ENCODE peak calls at places on chromosomes 3 and 15, in ten cellular contexts. L is RWPE2, E is tibial artery, O is fibroblast of lung, H is SK-N-SH, C is A549, B is heart left ventricle, F is body of pancreas, M is spleen, K is colonic mucosa. N is an unnamed sample.

GRCh38 chr3:72972706-72973030 is 23.9 kb upstream of the PPP4R2 start:
- DNase-seq in L (no peak), E (no peak), O (no peak), H (no peak), C (no peak), B (no peak), F (no peak), M (no peak), K (no peak), N (no peak)

GRCh38 chr3:110518031-110518430 is 553.6 kb upstream of the NECTIN3 start:
- DNase-seq in L (no peak), E (no peak), O (no peak), H (no peak), C (no peak), B (no peak), F (no peak), M (no peak), K (no peak), N (no peak)

GRCh38 chr3:188244395-188244861 is 90.5 kb downstream of the LPP start:
- DNase-seq in L (no peak), E (no peak), O (no peak), H (no peak), C (peak), B (no peak), F (no peak), M (no peak), K (no peak), N (no peak)

GRCh38 chr15:80031841-80032240 is 27.6 kb upstream of the ZFAND6 start:
- DNase-seq in L (no peak), E (no peak), O (no peak), H (no peak), C (no peak), B (peak), F (no peak), M (no peak), K (peak), N (no peak)

GRCh38 chr15:101652783-101653430 is 726 bp upstream of the TM2D3 start:
- DNase-seq in L (no peak), E (no peak), O (no peak), H (no peak), C (no peak), B (peak), F (no peak), M (peak), K (no peak), N (no peak)

GRCh38 chr15:79640206-79640605 is 208.1 kb downstream of the MINAR1 start:
- DNase-seq in L (peak), E (no peak), O (peak), H (no peak), C (peak), B (peak), F (peak), M (no peak), K (no peak), N (no peak)

GRCh38 chr3:124599147-124599765 is 131.0 kb upstream of the UMPS start:
- DNase-seq in L (no peak), E (no peak), O (no peak), H (no peak), C (no peak), B (no peak), F (no peak), M (no peak), K (no peak), N (no peak)

GRCh38 chr3:141405025-141405424 is 36.7 kb downstream of the ZBTB38 start:
- DNase-seq in L (no peak), E (no peak), O (peak), H (no peak), C (no peak), B (no peak), F (no peak), M (no peak), K (no peak), N (no peak)

GRCh38 chr3:174859109-174859735 is at the start of gene NAALADL2:
- DNase-seq in L (no peak), E (no peak), O (no peak), H (no peak), C (no peak), B (no peak), F (peak), M (no peak), K (peak), N (no peak)

GRCh38 chr3:195870442-195870841 is 37.9 kb downstream of the TNK2 start:
- DNase-seq in L (peak), E (no peak), O (no peak), H (no peak), C (peak), B (no peak), F (no peak), M (no peak), K (no peak), N (no peak)

GRCh38 chr3:190626951-190627620 is 113.2 kb downstream of the IL1RAP start:
- DNase-seq in L (no peak), E (no peak), O (no peak), H (no peak), C (no peak), B (no peak), F (no peak), M (no peak), K (no peak), N (no peak)

GRCh38 chr3:45215466-45215865 is 10.6 kb downstream of the TMEM158 start:
- DNase-seq in L (no peak), E (no peak), O (no peak), H (no peak), C (no peak), B (no peak), F (no peak), M (no peak), K (no peak), N (no peak)

GRCh38 chr3:50239649-50240048 is 3.6 kb downstream of the GNAI2 start:
- DNase-seq in L (no peak), E (no peak), O (no peak), H (no peak), C (no peak), B (no peak), F (no peak), M (no peak), K (no peak), N (no peak)

GRCh38 chr3:20905210-20905805 is 719.3 kb upstream of the SGO1 start:
- DNase-seq in L (no peak), E (no peak), O (no peak), H (no peak), C (no peak), B (no peak), F (no peak), M (no peak), K (no peak), N (no peak)

GRCh38 chr15:29821416-29822099 is 710 bp downstream of the TJP1 start:
- DNase-seq in L (peak), E (peak), O (peak), H (peak), C (peak), B (peak), F (peak), M (no peak), K (peak), N (peak)

GRCh38 chr3:129441782-129442181 is 1.8 kb downstream of the IFT122 start:
- DNase-seq in L (no peak), E (peak), O (peak), H (peak), C (no peak), B (peak), F (peak), M (no peak), K (no peak), N (no peak)

GRCh38 chr3:90010341-90010740 is 902.9 kb downstream of the EPHA3 start:
- DNase-seq in L (no peak), E (no peak), O (peak), H (no peak), C (no peak), B (no peak), F (no peak), M (no peak), K (no peak), N (no peak)

GRCh38 chr15:24076090-24076784 is 389.1 kb upstream of the NDN start:
- DNase-seq in L (no peak), E (no peak), O (no peak), H (no peak), C (no peak), B (no peak), F (no peak), M (no peak), K (no peak), N (no peak)

GRCh38 chr3:104596551-104596950 is 770.2 kb upstream of the ALCAM start:
- DNase-seq in L (no peak), E (no peak), O (peak), H (peak), C (peak), B (no peak), F (peak), M (no peak), K (no peak), N (no peak)

GRCh38 chr3:53729130-53729529 is 117.1 kb downstream of the CHDH start:
- DNase-seq in L (no peak), E (no peak), O (no peak), H (no peak), C (no peak), B (no peak), F (no peak), M (no peak), K (no peak), N (no peak)

GRCh38 chr3:53730565-53730964 is 115.7 kb downstream of the CHDH start:
- DNase-seq in L (no peak), E (no peak), O (no peak), H (peak), C (no peak), B (peak), F (no peak), M (no peak), K (no peak), N (no peak)

GRCh38 chr3:53728606-53729005 is 117.6 kb downstream of the CHDH start:
- DNase-seq in L (no peak), E (no peak), O (no peak), H (no peak), C (no peak), B (no peak), F (no peak), M (no peak), K (no peak), N (no peak)

GRCh38 chr3:53731934-53732624 is 114.1 kb downstream of the CHDH start:
- DNase-seq in L (no peak), E (no peak), O (no peak), H (no peak), C (no peak), B (no peak), F (no peak), M (no peak), K (no peak), N (no peak)

DNA sequence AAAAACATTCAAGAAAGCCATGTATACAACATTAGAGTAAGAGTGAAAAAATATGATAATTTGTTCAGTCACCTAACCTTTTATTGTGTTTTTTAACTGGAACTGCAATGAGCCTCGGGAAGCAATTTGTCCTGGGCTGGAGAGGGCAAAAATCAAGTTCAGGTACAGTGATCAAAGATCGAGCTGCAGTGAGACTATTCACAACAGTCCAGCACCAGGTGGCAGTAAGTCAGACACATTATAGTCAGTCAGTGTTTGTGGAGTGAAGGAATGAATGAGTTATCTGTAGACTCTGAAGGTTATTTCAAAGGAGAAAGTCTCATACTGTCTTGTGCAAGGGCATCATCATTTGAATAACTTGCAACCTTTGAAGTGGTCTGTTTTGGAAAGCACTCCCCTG is 116.6 kb downstream of the CHDH start:
- DNase-seq in L (no peak), E (no peak), O (no peak), H (no peak), C (no peak), B (no peak), F (no peak), M (no peak), K (no peak), N (no peak)
- TF ChIP-seq CTCF in L (peak), E (no peak), O (no peak), H (no peak), C (no peak), B (no peak), F (no peak), M (no peak), K (peak), N (no peak)

GRCh38 chr15:65887565-65887964 is 18.3 kb downstream of the RAB11A start:
- DNase-seq in L (no peak), E (no peak), O (no peak), H (no peak), C (no peak), B (no peak), F (no peak), M (no peak), K (no peak), N (no peak)
- H3K4me3 ChIP-seq in L (no peak), E (no peak), O (no peak), H (no peak), C (no peak), B (no peak), F (no peak), M (no peak), K (no peak), N (no peak)

GRCh38 chr3:52495777-52496602 is 852 bp downstream of the STAB1 start:
- DNase-seq in L (no peak), E (no peak), O (peak), H (no peak), C (no peak), B (no peak), F (peak), M (no peak), K (no peak), N (no peak)
- H3K27ac ChIP-seq in L (no peak), E (peak), O (no peak), H (no peak), C (no peak), B (peak), F (no peak), M (peak), K (peak), N (peak)

GRCh38 chr3:127448161-127448561 is 142.4 kb downstream of the TPRA1 start:
- DNase-seq in L (peak), E (peak), O (no peak), H (peak), C (no peak), B (no peak), F (peak), M (peak), K (no peak), N (no peak)
- TF ChIP-seq CTCF in L (no peak), E (no peak), O (no peak), H (no peak), C (no peak), B (no peak), F (no peak), M (no peak), K (no peak), N (no peak)

GRCh38 chr15:41882689-41883483 is 11.0 kb downstream of the SPTBN5 start:
- DNase-seq in L (no peak), E (no peak), O (no peak), H (no peak), C (no peak), B (no peak), F (no peak), M (no peak), K (no peak), N (no peak)

GRCh38 chr15:41883484-41883825 is 10.4 kb downstream of the SPTBN5 start:
- DNase-seq in L (no peak), E (no peak), O (no peak), H (no peak), C (no peak), B (no peak), F (no peak), M (no peak), K (no peak), N (no peak)

GRCh38 chr15:41881086-41881485 is 12.8 kb downstream of the SPTBN5 start:
- DNase-seq in L (no peak), E (no peak), O (no peak), H (no peak), C (no peak), B (no peak), F (no peak), M (no peak), K (no peak), N (no peak)

GRCh38 chr15:41881550-41881924 is 12.3 kb downstream of the SPTBN5 start:
- DNase-seq in L (no peak), E (no peak), O (no peak), H (no peak), C (no peak), B (no peak), F (no peak), M (no peak), K (no peak), N (no peak)

GRCh38 chr15:41881925-41882688 is 11.7 kb downstream of the SPTBN5 start:
- DNase-seq in L (no peak), E (no peak), O (no peak), H (no peak), C (no peak), B (peak), F (peak), M (no peak), K (peak), N (no peak)
- H3K4me3 ChIP-seq in L (no peak), E (peak), O (no peak), H (no peak), C (no peak), B (peak), F (no peak), M (no peak), K (peak), N (peak)

DNA sequence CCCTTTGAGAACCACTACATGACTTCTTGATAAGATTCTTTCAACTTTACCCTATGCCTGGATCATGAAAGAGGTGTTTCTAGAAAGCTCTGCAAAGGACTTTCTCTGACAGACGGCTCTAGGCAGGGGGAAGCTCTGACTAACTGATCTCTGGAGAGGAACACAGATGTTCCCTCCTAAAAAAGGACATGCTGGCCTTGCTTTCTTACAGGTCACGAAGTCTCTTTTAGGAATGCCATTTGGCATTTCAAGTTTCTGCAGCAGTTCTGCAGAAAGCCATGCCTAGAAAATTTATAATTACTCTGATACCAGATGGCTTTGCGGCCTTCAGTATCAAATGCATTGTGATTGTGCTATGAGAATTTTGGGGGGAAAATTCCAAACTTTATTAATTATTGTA is 275.4 kb upstream of the CTDSPL start:
- DNase-seq in L (no peak), E (no peak), O (no peak), H (no peak), C (no peak), B (no peak), F (no peak), M (no peak), K (no peak), N (no peak)
- H3K27ac ChIP-seq in L (no peak), E (peak), O (no peak), H (no peak), C (no peak), B (no peak), F (no peak), M (no peak), K (no peak), N (peak)

GRCh38 chr3:22117751-22118346 is 366.8 kb upstream of the ZNF385D start:
- DNase-seq in L (no peak), E (no peak), O (peak), H (peak), C (no peak), B (no peak), F (no peak), M (no peak), K (no peak), N (no peak)
- TF ChIP-seq CTCF in L (peak), E (peak), O (no peak), H (peak), C (peak), B (peak), F (peak), M (peak), K (peak), N (peak)

N was measured in coronary artery.